ENCODE peak calls at places on chromosomes 13 and 19, in six cellular contexts. T is CD8-positive, alpha-beta memory T cell; F is stimulated activated naive B cell treated with anti-CD40 and anti-IgM and Interleukin-4, amounts not matched to agents 10 μg/mL and 1 μg/mL and 100 μg/mL, for 72 hours; R is ACHN; K is lower lobe of right lung; I is iris pigment epithelial cell. J is an unnamed sample.

GRCh38 chr19:10116085-10116865 is 3.4 kb downstream of the EIF3G start:
- DNase-seq in T (no peak), I (no peak), R (no peak), F (no peak), K (peak; percentile 46), J (no peak)

GRCh38 chr19:31312004-31312403 is 37.2 kb downstream of the TSHZ3 start:
- DNase-seq in I (peak; percentile 94), R (no peak), T (no peak), K (no peak), F (peak; percentile 8), J (no peak)

GRCh38 chr13:110471156-110471832 is 90.2 kb downstream of the RAB20 start:
- DNase-seq in R (no peak), I (no peak), T (no peak), F (peak; percentile 72), K (peak; percentile 64), J (no peak)

GRCh38 chr19:22882797-22883196 is 50.7 kb downstream of the ZNF723 start:
- DNase-seq in I (peak; percentile 54), R (peak; percentile 35), K (no peak), F (no peak), T (no peak), J (no peak)

GRCh38 chr19:33639034-33639681 is 17.4 kb downstream of the CHST8 start:
- DNase-seq in I (no peak), R (no peak), K (peak; percentile 12), T (no peak), F (no peak), J (no peak)

GRCh38 chr19:39566064-39566463 is 26.1 kb upstream of the EID2 start:
- DNase-seq in I (no peak), T (no peak), R (no peak), K (no peak), F (no peak), J (no peak)

GRCh38 chr19:10748924-10749434 is 31.1 kb downstream of the DNM2 start:
- DNase-seq in F (no peak), I (peak; percentile 31), T (no peak), R (peak; percentile 34), K (peak; percentile 79), J (no peak)

GRCh38 chr13:23044906-23045305 is 135.9 kb upstream of the SGCG start:
- DNase-seq in K (no peak), I (no peak), F (no peak), T (no peak), R (no peak), J (no peak)

GRCh38 chr19:5080030-5080644 is 111.2 kb downstream of the KDM4B start:
- DNase-seq in T (no peak), R (no peak), K (no peak), F (no peak), I (no peak), J (no peak)

GRCh38 chr19:18833141-18833476 is 1.4 kb downstream of the UPF1 start:
- DNase-seq in R (no peak), T (no peak), I (no peak), K (no peak), F (no peak), J (no peak)

GRCh38 chr13:59490651-59491050 is 673.1 kb downstream of the DIAPH3 start:
- DNase-seq in I (no peak), R (no peak), T (no peak), K (no peak), F (no peak), J (no peak)

GRCh38 chr13:31012285-31013024 is 80.0 kb downstream of the TEX26 start:
- DNase-seq in I (peak; percentile 44), K (no peak), F (peak; percentile 13), R (peak; percentile 45), T (no peak), J (no peak)

GRCh38 chr19:42088471-42089190 is 12.7 kb downstream of the ZNF574 start:
- DNase-seq in R (peak; percentile 27), F (no peak), I (peak; percentile 83), T (no peak), K (no peak), J (no peak)

GRCh38 chr19:5147074-5147970 is 178.4 kb downstream of the KDM4B start:
- DNase-seq in I (no peak), F (no peak), T (no peak), K (peak; percentile 34), R (no peak), J (no peak)

GRCh38 chr19:10874019-10874418 is 2.7 kb downstream of the CARM1 start:
- DNase-seq in K (no peak), T (no peak), F (no peak), I (no peak), R (no peak), J (no peak)

GRCh38 chr13:106381083-106381482 is 154.4 kb downstream of the EFNB2 start:
- DNase-seq in T (no peak), K (no peak), I (peak; percentile 67), R (no peak), F (no peak), J (no peak)

GRCh38 chr19:20051841-20052768 is 12.8 kb upstream of the ZNF682 start:
- DNase-seq in I (peak; percentile 99), K (peak; percentile 96), F (peak; percentile 72), T (peak; percentile 38), R (no peak), J (peak; percentile 17)

GRCh38 chr19:29364224-29364726 is 151.3 kb upstream of the UQCRFS1 start:
- DNase-seq in I (no peak), T (no peak), K (no peak), F (no peak), R (no peak), J (no peak)

GRCh38 chr19:15320118-15320517 is 12.2 kb downstream of the BRD4 start:
- DNase-seq in R (no peak), K (no peak), I (peak; percentile 72), T (no peak), F (no peak), J (no peak)

GRCh38 chr13:27264181-27264580 is 6.4 kb upstream of the RASL11A start:
- DNase-seq in K (no peak), T (no peak), I (peak; percentile 77), F (no peak), R (no peak), J (no peak)

J was measured in GM12878.